ENCODE peak calls at places on chromosomes 5 and 9, in eight cellular contexts. R is breast epithelium, Z is GM23338, Q is stomach, C is SK-N-SH, A is transverse colon, J is HepG2, H is GM12878. P is an unnamed sample.

GRCh38 chr5:93120048-93120447 is 461.0 kb downstream of the NR2F1-AS1 start:
- DNase-seq in C (no peak), Q (no peak), A (no peak), H (no peak), J (no peak), Z (peak; percentile 6), R (no peak), P (no peak)

GRCh38 chr9:79129865-79130480 is 441.8 kb upstream of the TLE4 start:
- DNase-seq in C (peak; percentile 42), Q (peak; percentile 57), R (no peak), A (peak; percentile 29), H (no peak), J (peak; percentile 1), Z (peak; percentile 48), P (no peak)

GRCh38 chr9:81028504-81028903 is 660.8 kb downstream of the TLE1 start:
- DNase-seq in R (no peak), C (no peak), Z (no peak), J (peak; percentile 18), Q (no peak), A (no peak), H (no peak), P (no peak)

GRCh38 chr5:1387059-1387755 is 42.3 kb upstream of the CLPTM1L start:
- DNase-seq in J (no peak), A (no peak), H (no peak), Q (no peak), C (no peak), R (no peak), Z (no peak), P (no peak)

GRCh38 chr9:36823466-36823865 is 210.6 kb downstream of the PAX5 start:
- DNase-seq in R (no peak), Z (no peak), H (no peak), J (no peak), Q (no peak), A (no peak), C (no peak), P (no peak)

GRCh38 chr9:82799300-82799699 is 263.6 kb downstream of the RASEF start:
- DNase-seq in R (no peak), Q (no peak), C (no peak), H (no peak), J (no peak), A (no peak), Z (no peak), P (no peak)

GRCh38 chr9:35711501-35712428 is 20.2 kb downstream of the TLN1 start:
- DNase-seq in R (peak; percentile 74), J (no peak), C (no peak), Q (no peak), H (no peak), A (no peak), Z (no peak), P (no peak)

GRCh38 chr9:72362680-72363139 is 2.3 kb downstream of the ZFAND5 start:
- DNase-seq in A (peak; percentile 59), C (peak; percentile 20), H (peak; percentile 41), J (peak; percentile 75), R (no peak), Q (peak; percentile 57), Z (peak; percentile 18), P (peak; percentile 81)

GRCh38 chr5:139404484-139404840 is 573 bp upstream of the SPATA24 start:
- DNase-seq in C (no peak), Q (no peak), J (no peak), A (no peak), Z (no peak), R (no peak), H (no peak), P (no peak)

GRCh38 chr9:127370651-127371648 is 26.0 kb upstream of the SLC2A8 start:
- DNase-seq in Z (no peak), C (no peak), R (no peak), H (no peak), A (no peak), Q (no peak), J (no peak), P (peak; percentile 42)

GRCh38 chr5:138336952-138337684 is 948 bp upstream of the FAM53C start:
- DNase-seq in H (no peak), A (peak; percentile 85), R (peak; percentile 72), C (peak; percentile 87), J (no peak), Q (peak; percentile 80), Z (peak; percentile 90), P (no peak)

GRCh38 chr5:14587143-14587542 is 5.6 kb downstream of the OTULINL start:
- DNase-seq in J (no peak), Q (no peak), R (no peak), H (no peak), Z (no peak), C (no peak), A (no peak), P (peak; percentile 80)

GRCh38 chr9:98869078-98869745 is 61.7 kb downstream of the GALNT12 start:
- DNase-seq in A (no peak), Z (no peak), R (no peak), H (no peak), Q (no peak), C (no peak), J (no peak), P (no peak)

DNA sequence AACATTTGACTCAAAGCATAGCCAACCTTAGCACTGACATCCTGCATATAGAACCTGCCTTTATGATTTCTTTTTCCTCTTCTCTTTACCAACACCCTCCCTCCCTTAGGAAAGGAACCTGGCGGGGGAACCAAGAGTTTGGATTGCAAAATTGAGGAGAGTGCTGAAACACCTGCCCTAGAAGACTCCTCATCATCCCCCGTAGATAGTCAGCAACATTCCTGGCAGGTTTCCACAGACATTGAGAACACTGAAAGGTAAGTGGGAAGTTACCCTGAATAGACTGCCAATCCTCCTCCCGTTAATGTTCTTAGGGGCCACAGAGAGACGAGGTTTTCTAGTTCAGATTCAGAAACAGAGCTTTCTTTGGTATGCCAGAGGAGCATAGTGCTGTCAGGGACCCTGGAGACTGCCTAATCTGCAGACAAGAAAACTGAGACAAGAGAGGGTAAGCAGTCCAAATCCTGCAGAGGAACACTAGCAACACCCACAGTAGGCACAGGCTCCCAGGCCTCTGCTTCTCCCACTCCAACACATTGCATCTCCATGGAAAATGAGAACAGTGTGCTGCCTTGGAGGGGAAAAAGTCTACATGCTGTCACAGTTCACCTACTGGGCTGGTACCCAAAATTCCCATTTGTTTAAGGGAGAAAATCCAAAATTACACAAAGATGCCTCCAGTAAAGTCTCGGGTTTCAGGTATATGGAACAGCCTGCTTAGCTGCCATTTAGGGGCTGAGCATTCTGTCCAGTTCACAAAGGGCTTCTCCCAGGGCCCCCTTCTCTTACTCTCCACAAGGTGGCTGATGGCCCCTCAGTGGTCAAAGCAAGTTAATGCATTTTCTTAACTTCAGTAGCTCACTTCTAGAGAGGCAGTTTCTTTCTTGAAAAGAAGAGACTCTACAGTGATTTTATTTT is 89.0 kb downstream of the RGS7BP start:
- DNase-seq in Z (peak; percentile 85), C (no peak), Q (no peak), R (no peak), J (no peak), H (no peak), A (no peak), P (no peak)
- TF ChIP-seq CTCF in Z (peak; percentile 71), C (peak; percentile 34), Q (no peak), R (no peak), J (no peak), H (peak; percentile 10), A (no peak), P (no peak)

GRCh38 chr5:143312822-143313221 is 90.7 kb downstream of the NR3C1 start:
- DNase-seq in J (no peak), H (no peak), C (no peak), A (no peak), Q (no peak), R (no peak), Z (no peak), P (no peak)

GRCh38 chr5:143313298-143313852 is 90.1 kb downstream of the NR3C1 start:
- DNase-seq in J (no peak), H (no peak), R (no peak), Z (no peak), Q (no peak), C (no peak), A (no peak), P (no peak)

GRCh38 chr5:143315214-143315613 is 88.3 kb downstream of the NR3C1 start:
- DNase-seq in R (no peak), Q (no peak), A (no peak), C (no peak), J (no peak), Z (no peak), H (no peak), P (no peak)

GRCh38 chr5:143314664-143315063 is 88.8 kb downstream of the NR3C1 start:
- DNase-seq in Z (no peak), A (no peak), J (no peak), C (no peak), Q (no peak), H (no peak), R (no peak), P (no peak)

DNA sequence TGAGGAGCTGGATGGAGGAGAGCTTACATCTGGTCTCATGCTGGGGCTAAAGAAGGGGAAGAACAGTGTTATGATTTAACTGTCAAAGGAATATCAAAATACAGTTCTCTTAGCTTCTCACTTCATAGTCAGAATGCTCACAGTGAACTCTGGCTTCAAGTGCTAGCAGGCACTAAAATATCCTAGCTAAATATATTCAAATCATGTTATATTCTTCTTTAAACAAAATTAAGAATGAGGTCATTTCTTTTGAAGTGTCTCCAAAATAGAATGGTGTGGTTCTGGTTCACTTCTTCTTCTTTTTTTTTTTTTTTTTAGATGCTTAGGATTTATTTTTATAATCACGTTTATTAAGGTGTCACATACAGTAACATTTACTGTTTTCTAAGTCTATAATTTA is 89.4 kb downstream of the NR3C1 start:
- DNase-seq in A (no peak), Q (no peak), Z (no peak), J (no peak), C (no peak), H (no peak), R (no peak), P (no peak)
- H3K4me3 ChIP-seq in A (no peak overlapping the region), Q (no peak overlapping the region), Z (no peak overlapping the region), J (no peak overlapping the region), C (no peak overlapping the region), H (no peak overlapping the region), R (no peak overlapping the region), P (no peak overlapping the region)

GRCh38 chr5:141040763-141041426 is 10.3 kb upstream of the PCDHB1 start:
- DNase-seq in H (no peak), R (peak; percentile 98), Q (peak; percentile 86), Z (peak; percentile 99), J (peak; percentile 69), A (peak; percentile 80), C (peak; percentile 87), P (peak; percentile 78)
- TF ChIP-seq POLR2AphosphoS5 in H (no peak), R (peak; percentile 59), Q (peak; percentile 51), Z (peak; percentile 95), J (no peak), A (peak; percentile 47), C (peak; percentile 85), P (peak; percentile 59)

GRCh38 chr9:97636903-97637302 is 3.3 kb downstream of the NCBP1 start:
- DNase-seq in Z (no peak), H (no peak), C (no peak), A (no peak), J (no peak), Q (no peak), R (no peak), P (no peak)

GRCh38 chr9:97633859-97634485 is 351 bp downstream of the NCBP1 start:
- DNase-seq in Z (peak; percentile 31), Q (no peak), H (no peak), C (no peak), J (peak; percentile 3), A (no peak), R (no peak), P (no peak)

GRCh38 chr9:97635026-97635425 is 1.4 kb downstream of the NCBP1 start:
- DNase-seq in Q (no peak), Z (no peak), J (no peak), C (no peak), R (no peak), A (no peak), H (no peak), P (no peak)

GRCh38 chr9:97632406-97632991 is 669 bp downstream of the TSTD2 start:
- DNase-seq in J (no peak), A (peak; percentile 60), C (no peak), Z (peak; percentile 82), R (no peak), Q (peak; percentile 56), H (no peak), P (peak; percentile 86)

GRCh38 chr9:97632992-97633858 is at the start of the genes NCBP1 and TSTD2:
- DNase-seq in Q (peak; percentile 98), C (peak; percentile 94), H (peak; percentile 92), R (peak; percentile 95), A (peak; percentile 97), J (peak; percentile 95), Z (peak; percentile 98), P (peak; percentile 100)
- TF ChIP-seq CTCF in Q (no peak), C (no peak), H (no peak), R (no peak), A (no peak), J (peak; percentile 21), Z (no peak), P (no peak)

P was measured in spleen.